ENCODE peak calls at places on chromosomes 12 and 14, in six cellular contexts. V is H1, R is GM12878, C is K562, F is GM12891, E is HepG2. Q is an unnamed sample.
A peak's percentile ranks its signal among the peaks of the same experiment; 100 is the strongest.

GRCh38 chr12:67667276-67668073 is 18.9 kb downstream of the DYRK2 start:
- DNase-seq in C (no peak), R (no peak), V (no peak), E (no peak), F (no peak), Q (no peak)

GRCh38 chr12:5171701-5172100 is 128.0 kb downstream of the KCNA5 start:
- DNase-seq in V (peak; percentile 23), R (no peak), C (no peak), F (no peak), E (peak; percentile 18), Q (no peak)

GRCh38 chr14:73723411-73723798 is 9.2 kb upstream of the PNMA1 start:
- DNase-seq in V (no peak), F (no peak), E (no peak), R (no peak), C (no peak), Q (no peak)

GRCh38 chr12:20695232-20695631 is at the start of gene SLCO1C1:
- DNase-seq in R (no peak), E (no peak), C (no peak), V (no peak), F (no peak), Q (no peak)

GRCh38 chr14:57761800-57762199 is 104.1 kb downstream of the SLC35F4 start:
- DNase-seq in F (no peak), E (no peak), R (no peak), V (no peak), C (no peak), Q (no peak)

GRCh38 chr12:109880049-109880931 is at the start of gene GLTP:
- DNase-seq in E (peak; percentile 58), C (peak; percentile 99), F (peak; percentile 97), V (peak; percentile 44), R (no peak), Q (peak; percentile 97)

GRCh38 chr14:102501751-102502315 is 7.7 kb downstream of the ANKRD9 start:
- DNase-seq in C (peak; percentile 48), V (no peak), F (no peak), R (no peak), E (no peak), Q (no peak)

GRCh38 chr12:23750923-23751322 is 198.5 kb downstream of the SOX5 start:
- DNase-seq in R (no peak), F (no peak), V (no peak), C (no peak), E (no peak), Q (no peak)

GRCh38 chr12:109947511-109947910 is 47.4 kb downstream of the TCHP start:
- DNase-seq in E (no peak), C (no peak), F (no peak), R (no peak), V (no peak), Q (no peak)

GRCh38 chr14:86055512-86055911 is 525.6 kb downstream of the FLRT2 start:
- DNase-seq in E (no peak), V (no peak), R (no peak), F (no peak), C (no peak), Q (no peak)

GRCh38 chr12:94622475-94622874 is 27.9 kb downstream of the TMCC3 start:
- DNase-seq in C (no peak), R (no peak), F (no peak), V (no peak), E (no peak), Q (no peak)

GRCh38 chr12:95674631-95675030 is 115.9 kb downstream of the NTN4 start:
- DNase-seq in C (no peak), E (peak; percentile 15), R (no peak), F (no peak), V (no peak), Q (no peak)

GRCh38 chr12:45644521-45644920 is 85.0 kb upstream of the ARID2 start:
- DNase-seq in R (no peak), E (no peak), F (no peak), C (no peak), V (no peak), Q (no peak)

GRCh38 chr12:57740656-57741412 is 2.3 kb upstream of the AGAP2 start:
- DNase-seq in R (peak; percentile 53), F (peak; percentile 75), E (no peak), C (no peak), V (no peak), Q (peak; percentile 69)

GRCh38 chr12:119158004-119158776 is 20.5 kb upstream of the HSPB8 start:
- DNase-seq in C (no peak), V (no peak), E (no peak), R (no peak), F (no peak), Q (no peak)

GRCh38 chr12:122327494-122328385 is 61.4 kb upstream of the VPS33A start:
- DNase-seq in R (no peak), C (no peak), V (no peak), F (no peak), E (no peak), Q (no peak)

GRCh38 chr12:38911611-38912010 is 6.2 kb upstream of the CPNE8 start:
- DNase-seq in V (no peak), F (no peak), C (no peak), E (no peak), R (no peak), Q (no peak)

GRCh38 chr12:119868992-119869391 is 8.1 kb downstream of the CIT start:
- DNase-seq in F (no peak), C (no peak), V (no peak), R (no peak), E (no peak), Q (no peak)

GRCh38 chr12:50401383-50402155 is 884 bp downstream of the LARP4 start:
- DNase-seq in V (no peak), C (no peak), R (no peak), E (no peak), F (no peak), Q (no peak)

GRCh38 chr12:118360785-118361404 is 11.8 kb downstream of the TAOK3 start:
- DNase-seq in V (no peak), C (peak; percentile 23), E (no peak), F (no peak), R (no peak), Q (no peak)

DNA sequence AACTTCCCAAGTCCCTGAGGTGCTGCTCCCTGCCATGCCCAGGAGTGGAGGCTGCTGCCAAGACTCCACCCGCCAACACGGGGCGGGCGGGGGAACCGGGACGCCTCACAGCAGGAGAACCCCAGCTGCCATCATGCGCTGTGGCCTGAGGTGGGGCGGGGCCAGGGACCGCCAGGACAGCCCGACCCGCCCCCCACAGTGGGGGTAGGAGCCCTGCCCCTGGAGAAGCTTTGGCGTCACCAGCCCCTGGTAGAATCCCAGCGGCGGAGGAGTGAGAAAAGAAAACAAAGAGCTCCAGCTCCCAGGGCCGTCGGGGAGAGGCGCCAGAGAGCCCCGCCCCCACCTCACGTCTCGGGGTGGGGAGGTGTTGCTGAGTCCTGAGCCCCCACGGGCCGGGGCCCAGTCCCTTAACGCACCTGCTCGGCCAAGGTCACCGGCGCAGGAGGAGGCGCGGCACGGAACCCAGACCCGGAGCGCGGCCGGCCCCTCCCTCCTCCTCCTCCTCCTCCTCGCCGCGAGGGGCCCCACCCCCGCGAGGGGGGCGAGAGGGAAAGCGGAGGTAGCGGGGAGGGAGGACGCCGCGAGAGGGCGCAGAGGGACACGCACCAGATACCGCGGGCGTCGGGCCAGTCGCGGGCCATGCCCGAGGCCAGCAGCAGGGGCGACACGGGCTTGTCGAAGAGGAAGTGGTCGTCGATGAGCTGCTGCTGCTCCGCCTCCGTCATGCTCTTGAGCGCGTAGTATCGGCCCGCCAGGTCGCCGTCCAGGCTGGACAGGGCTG is 1.8 kb downstream of the CKB start:
- DNase-seq in E (no peak), F (peak; percentile 79), C (peak; percentile 76), V (no peak), R (no peak), Q (no peak)
- TF ChIP-seq POLR2A in E (no peak), F (no peak), C (no peak), V (no peak), R (peak; percentile 64), Q (no peak)

DNA sequence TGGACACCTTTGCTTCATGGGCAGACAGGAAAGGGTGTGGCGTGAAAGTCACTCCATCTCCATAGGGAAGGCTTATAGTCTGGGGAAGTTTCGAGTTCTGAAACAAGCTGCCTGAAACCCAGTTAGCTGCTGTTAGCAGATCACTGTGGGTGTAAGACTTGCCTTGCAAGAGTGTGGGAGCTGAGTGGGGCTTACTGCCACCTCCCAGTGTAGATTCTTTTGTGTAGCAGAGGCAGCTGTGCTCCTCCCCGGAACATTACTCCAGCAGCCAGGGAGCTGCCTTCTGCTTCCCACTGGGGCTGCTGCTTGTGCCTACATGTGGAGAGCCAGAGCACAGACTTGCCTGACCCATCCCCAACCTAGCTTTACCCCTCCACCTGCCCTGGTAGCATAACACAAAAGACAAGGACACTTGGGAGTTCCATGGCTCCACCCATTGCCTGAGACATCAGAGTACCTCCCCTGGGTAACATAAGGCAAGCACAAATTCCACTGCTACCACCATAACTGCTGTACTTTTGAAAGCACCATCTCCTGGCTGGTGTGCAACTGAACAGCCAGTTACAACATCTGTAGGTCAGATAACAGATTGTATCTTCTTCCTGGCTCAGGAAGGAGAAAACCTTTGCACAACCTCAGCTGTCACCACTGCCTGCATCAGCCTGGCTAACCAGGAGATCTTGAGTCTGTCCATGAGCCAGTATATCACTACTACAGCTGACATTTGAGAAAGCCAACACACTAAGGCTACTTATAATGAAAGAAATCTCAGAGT is 69.5 kb downstream of the ADAMTS20 start:
- DNase-seq in E (no peak), F (no peak), R (no peak), C (no peak), V (no peak), Q (no peak)
- TF ChIP-seq POLR2AphosphoS5 in E (no peak), F (no peak), R (no peak), C (no peak), V (no peak), Q (no peak)

GRCh38 chr14:105968291-105968690 is 441.9 kb downstream of the TMEM121 start:
- DNase-seq in F (no peak), V (no peak), E (no peak), C (no peak), R (no peak), Q (no peak)

DNA sequence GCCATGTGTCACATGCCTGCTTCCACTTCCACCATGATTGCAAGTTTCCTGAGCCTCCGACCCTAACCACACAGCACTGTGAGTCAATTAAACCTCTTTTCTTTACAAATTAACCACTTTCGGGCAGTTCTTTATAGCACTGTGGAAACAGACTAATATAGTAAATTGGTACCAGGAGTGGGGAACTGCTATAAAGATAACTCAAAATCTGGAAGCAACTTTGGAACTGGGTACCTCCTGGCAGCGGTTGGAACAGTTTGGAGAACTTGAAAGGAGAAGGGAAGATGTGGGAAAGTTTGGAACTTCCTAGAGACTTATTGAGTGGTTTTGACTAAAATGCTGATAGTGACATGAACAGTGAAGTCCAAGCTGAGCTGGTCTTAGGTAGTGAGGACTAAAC is 436.1 kb downstream of the TMEM121 start:
- DNase-seq in V (no peak), F (no peak), R (no peak), C (no peak), E (no peak), Q (no peak)
- TF ChIP-seq TAF1 in V (no peak), F (no peak), R (no peak), C (no peak), E (no peak), Q (no peak)

DNA sequence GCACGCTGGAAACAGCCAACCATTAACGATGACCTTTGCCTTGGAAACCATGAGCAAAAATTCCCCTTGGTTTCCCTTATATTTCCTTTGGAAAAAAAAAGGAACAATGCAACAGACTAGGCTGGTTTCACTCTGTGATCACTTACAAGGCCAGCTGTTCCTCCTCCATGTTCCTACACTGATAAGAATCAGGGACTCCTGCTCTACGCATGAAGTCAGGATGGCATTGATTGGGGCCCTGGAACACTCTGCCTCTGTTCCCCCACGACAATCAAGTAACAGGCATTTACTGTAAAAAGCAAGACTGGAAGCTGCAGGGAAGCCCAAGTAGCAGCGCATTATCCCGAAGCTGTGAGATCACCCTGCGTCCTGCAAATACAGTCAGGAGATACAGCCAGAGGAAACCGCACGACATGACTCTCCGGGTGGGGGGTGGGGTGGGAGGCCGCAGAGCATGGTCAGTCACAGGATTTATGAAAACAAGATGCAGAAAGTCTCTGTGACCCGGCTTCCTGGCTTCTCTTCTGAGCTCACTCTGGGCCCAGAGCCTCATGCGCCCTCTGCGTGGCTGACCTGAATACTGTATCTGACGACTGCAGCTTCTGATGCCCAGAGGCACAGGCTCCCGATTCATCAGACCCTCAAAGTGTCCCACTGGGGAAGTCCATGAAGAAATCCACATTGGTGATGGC is 31.1 kb downstream of the SSH1 start:
- DNase-seq in V (no peak), E (no peak), F (no peak), R (no peak), C (peak; percentile 60), Q (no peak)
- TF ChIP-seq POLR2A in V (no peak), E (no peak), F (no peak), R (no peak), C (no peak), Q (no peak)